ENCODE peak calls at places on chromosomes 4 and X, in ten cellular contexts. U is K562, G is HepG2, D is mammary epithelial cell, O is body of pancreas, I is spleen, H is lower lobe of right lung, J is heart right ventricle, C is IMR-90, Y is aorta. B is an unnamed sample.

GRCh38 chr4:164204434-164204833 is 549.5 kb upstream of the SMIM31 start:
- DNase-seq in G (peak; percentile 1), U (no peak), O (no peak), D (peak; percentile 70), J (no peak), H (no peak), I (no peak), Y (no peak), C (peak; percentile 12), B (peak; percentile 57)

GRCh38 chrX:106894978-106895452 is 8.1 kb downstream of the RIPPLY1 start:
- DNase-seq in C (peak; percentile 76), D (peak; percentile 73), O (no peak), Y (no peak), U (no peak), H (no peak), I (no peak), J (peak; percentile 7), G (peak; percentile 51), B (peak; percentile 47)

GRCh38 chr4:1721666-1722550 is 587 bp downstream of the TACC3 start:
- DNase-seq in J (no peak), H (peak; percentile 51), D (no peak), Y (no peak), U (no peak), G (no peak), O (no peak), I (peak; percentile 80), C (no peak), B (no peak)

GRCh38 chr4:98643760-98644159 is 14.7 kb downstream of the TSPAN5 start:
- DNase-seq in H (no peak), O (no peak), U (no peak), Y (no peak), G (no peak), J (no peak), I (no peak), C (no peak), D (no peak), B (no peak)

GRCh38 chr4:48380583-48381167 is 39.3 kb downstream of the SLAIN2 start:
- DNase-seq in J (no peak), I (no peak), O (no peak), H (no peak), G (no peak), D (peak; percentile 73), U (no peak), C (no peak), Y (no peak), B (no peak)

GRCh38 chr4:41598580-41598979 is 60.6 kb downstream of the LIMCH1 start:
- DNase-seq in J (no peak), C (no peak), G (no peak), U (no peak), O (no peak), I (no peak), H (no peak), Y (no peak), D (no peak), B (no peak)

GRCh38 chr4:147340111-147340510 is 140.8 kb upstream of the EDNRA start:
- DNase-seq in Y (no peak), H (no peak), G (no peak), O (no peak), J (no peak), D (peak; percentile 68), I (no peak), C (peak; percentile 89), U (no peak), B (no peak)

GRCh38 chr4:112589207-112589606 is 47.5 kb downstream of the ZGRF1 start:
- DNase-seq in C (peak; percentile 23), U (peak; percentile 71), H (no peak), G (peak; percentile 3), J (no peak), I (no peak), O (no peak), Y (no peak), D (peak; percentile 6), B (no peak)

GRCh38 chr4:20520901-20521300 is 179.4 kb upstream of the PACRGL start:
- DNase-seq in Y (no peak), U (no peak), D (peak; percentile 51), G (no peak), O (no peak), H (no peak), J (no peak), C (peak; percentile 62), I (no peak), B (no peak)

GRCh38 chr4:158371158-158371557 is 150.5 kb upstream of the RXFP1 start:
- DNase-seq in I (no peak), Y (no peak), O (no peak), D (peak; percentile 48), G (no peak), H (no peak), C (peak; percentile 65), U (no peak), J (no peak), B (no peak)

GRCh38 chr4:23923141-23923540 is 33.3 kb upstream of the PPARGC1A start:
- DNase-seq in G (no peak), Y (no peak), J (no peak), C (no peak), I (no peak), D (peak; percentile 48), H (no peak), U (no peak), O (no peak), B (no peak)

GRCh38 chr4:52799813-52800212 is 48.6 kb upstream of the ERVMER34-1 start:
- DNase-seq in O (no peak), H (no peak), J (no peak), C (no peak), I (no peak), U (peak; percentile 29), G (peak; percentile 5), Y (no peak), D (no peak), B (no peak)

GRCh38 chr4:156970501-156971167 is 965 bp downstream of the PDGFC start:
- DNase-seq in D (peak; percentile 70), O (peak; percentile 64), J (peak; percentile 48), H (peak; percentile 76), G (peak; percentile 61), U (no peak), I (peak; percentile 84), C (peak; percentile 62), Y (peak; percentile 80), B (peak; percentile 76)

GRCh38 chr4:156974264-156974663 is 2.7 kb upstream of the PDGFC start:
- DNase-seq in I (no peak), Y (no peak), G (no peak), C (peak; percentile 74), J (no peak), H (no peak), D (no peak), U (no peak), O (no peak), B (peak; percentile 55)

GRCh38 chr4:156971623-156972369 is at the start of gene PDGFC:
- DNase-seq in C (peak; percentile 65), J (peak; percentile 68), Y (peak; percentile 90), D (peak; percentile 54), I (peak; percentile 92), G (peak; percentile 63), U (peak; percentile 1), O (peak; percentile 80), H (peak; percentile 91), B (peak; percentile 78)

GRCh38 chr4:156971168-156971601 is 414 bp downstream of the PDGFC start:
- DNase-seq in H (peak; percentile 56), I (peak; percentile 78), D (no peak), C (no peak), U (no peak), G (no peak), O (peak; percentile 48), Y (peak; percentile 55), J (no peak), B (peak; percentile 47)

GRCh38 chr4:156972370-156972980 is 876 bp upstream of the PDGFC start:
- DNase-seq in C (peak; percentile 18), I (no peak), Y (no peak), O (no peak), G (no peak), J (no peak), D (no peak), H (no peak), U (no peak), B (no peak)
- H3K4me1 ChIP-seq in C (peaks cover 18% of the 10 kb centered on the region), I (peaks cover 49% of the 10 kb centered on the region), Y (no peaks in the 10 kb centered on the region), O (peaks cover 41% of the 10 kb centered on the region), G (peaks cover 61% of the 10 kb centered on the region), J (peaks cover 30% of the 10 kb centered on the region), D (peaks cover 57% of the 10 kb centered on the region), H (peaks cover 34% of the 10 kb centered on the region), U (peaks cover 7% of the 10 kb centered on the region), B (peaks cover 66% of the 10 kb centered on the region)

DNA sequence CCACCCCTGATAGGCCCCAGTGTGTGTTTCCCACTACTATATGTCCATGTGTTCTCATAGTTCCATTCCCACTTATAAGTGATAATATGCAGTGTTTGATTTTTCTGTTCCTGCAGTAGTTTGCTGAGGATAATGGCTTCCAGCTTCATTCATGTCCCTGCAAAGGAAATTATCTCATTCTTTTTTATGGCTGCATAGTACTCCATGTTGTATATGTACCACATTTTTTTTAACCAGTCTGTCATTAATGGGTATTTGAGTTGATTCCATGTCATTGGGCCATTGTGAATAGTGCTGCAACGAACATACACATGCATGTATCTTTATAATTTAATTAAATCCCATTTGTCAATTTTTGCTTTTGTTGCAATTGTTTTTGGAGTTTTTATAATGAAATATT is 10.3 kb upstream of the TMPRSS11A start:
- DNase-seq in Y (no peak), I (no peak), O (no peak), J (no peak), D (no peak), G (no peak), H (no peak), U (no peak), C (no peak), B (no peak)
- H3K9me3 ChIP-seq in Y (peaks cover 3% of the 10 kb centered on the region), I (peaks cover 27% of the 10 kb centered on the region), O (no peaks in the 10 kb centered on the region), J (no peaks in the 10 kb centered on the region), D (no peaks in the 10 kb centered on the region), G (no peaks in the 10 kb centered on the region), H (peaks cover 3% of the 10 kb centered on the region), U (no peaks in the 10 kb centered on the region), C (no peaks in the 10 kb centered on the region), B (peaks cover 3% of the 10 kb centered on the region)

GRCh38 chr4:27248829-27249228 is 388.2 kb downstream of the STIM2 start:
- DNase-seq in C (peak; percentile 24), J (no peak), O (no peak), U (no peak), D (no peak), H (no peak), G (no peak), Y (no peak), I (no peak), B (no peak)
- H3K27ac ChIP-seq in C (no peak overlapping the region), J (no peak overlapping the region), O (no peak overlapping the region), U (no peak overlapping the region), D (no peak overlapping the region), H (no peak overlapping the region), G (no peak overlapping the region), Y (peak overlapping the region; percentile 75), I (no peak overlapping the region), B (no peak overlapping the region)

DNA sequence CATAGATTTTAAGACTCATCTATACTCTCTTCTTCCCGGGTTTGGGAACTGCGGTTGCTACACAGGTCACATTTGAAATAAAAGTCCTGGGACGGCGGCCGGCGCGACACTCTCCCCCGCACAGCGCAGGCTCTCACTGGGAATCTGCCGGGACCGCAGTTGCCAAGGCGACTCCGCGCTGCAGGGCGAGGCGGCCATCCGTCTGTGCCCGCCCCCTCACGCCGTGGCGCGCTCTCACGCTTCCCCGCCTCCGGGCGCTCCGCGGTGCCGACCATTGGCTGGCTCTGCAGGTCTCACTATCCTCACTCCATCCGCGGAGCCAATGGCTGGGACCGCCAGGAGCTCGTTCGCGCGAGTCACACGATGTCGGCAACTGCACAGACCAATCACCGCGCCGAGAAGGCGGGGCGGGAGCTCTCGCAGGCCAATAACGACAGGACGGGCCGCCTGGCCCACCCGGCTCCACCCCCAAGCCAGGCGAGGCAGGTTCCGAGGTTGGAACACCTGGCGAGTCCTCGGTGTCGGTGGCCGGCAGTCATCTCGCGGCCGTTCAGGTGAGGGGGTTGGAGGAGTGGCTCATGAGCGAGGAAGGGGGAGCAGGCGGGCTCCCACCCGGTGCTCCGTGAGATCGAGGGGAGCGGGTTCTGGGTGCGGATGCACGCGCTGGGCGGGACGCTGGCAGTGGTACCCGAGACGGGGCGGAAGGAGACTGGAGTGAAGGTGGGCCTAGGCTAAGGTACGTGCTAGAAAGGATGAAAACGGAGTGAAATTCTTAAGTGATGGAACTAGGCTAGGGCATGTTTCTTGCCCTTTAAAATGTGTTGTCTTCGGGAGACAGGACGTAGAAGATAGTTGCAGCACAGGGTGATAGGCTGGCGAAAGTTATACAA is at the start of gene MSMO1:
- DNase-seq in U (peak; percentile 98), H (peak; percentile 100), Y (peak; percentile 100), G (peak; percentile 97), C (peak; percentile 99), D (peak; percentile 100), O (peak; percentile 99), I (peak; percentile 100), J (peak; percentile 99), B (peak; percentile 96)
- H3K4me1 ChIP-seq in U (peaks cover 9% of the 10 kb centered on the region), H (peaks cover 29% of the 10 kb centered on the region), Y (no peaks in the 10 kb centered on the region), G (peaks cover 37% of the 10 kb centered on the region), C (peaks cover 3% of the 10 kb centered on the region), D (peaks cover 38% of the 10 kb centered on the region), O (peaks cover 44% of the 10 kb centered on the region), I (peaks cover 63% of the 10 kb centered on the region), J (peaks cover 20% of the 10 kb centered on the region), B (peaks cover 19% of the 10 kb centered on the region)